ENCODE peak calls at places on chromosomes 6 and 20, in four cellular contexts. X is HepG2, I is GM12878, C is K562. M is an unnamed sample.

GRCh38 chr6:31663961-31664789 is 622 bp downstream of the GPANK1 start:
- DNase-seq in X (no peak), I (no peak), C (peak), M (no peak)

GRCh38 chr20:62860924-62861691 is 514 bp downstream of the TCFL5 start:
- DNase-seq in C (peak), X (no peak), I (no peak), M (peak)

GRCh38 chr6:43271103-43271815 is 26.8 kb upstream of the SLC22A7 start:
- DNase-seq in C (no peak), X (no peak), I (peak), M (no peak)

GRCh38 chr6:16474834-16475781 is 236.7 kb downstream of the GMPR start:
- DNase-seq in I (no peak), X (no peak), C (no peak), M (no peak)

GRCh38 chr6:81929828-81930227 is 177.3 kb upstream of the TENT5A start:
- DNase-seq in I (no peak), C (no peak), X (no peak), M (no peak)

GRCh38 chr20:45969712-45970634 is 2.0 kb downstream of the ZNF335 start:
- DNase-seq in X (peak), C (peak), I (no peak), M (peak)

GRCh38 chr20:20367681-20368413 is at the start of gene INSM1:
- DNase-seq in I (no peak), C (no peak), X (no peak), M (peak)

GRCh38 chr20:19368351-19368750 is 155.9 kb downstream of the SLC24A3 start:
- DNase-seq in X (no peak), I (no peak), C (no peak), M (no peak)

GRCh38 chr6:53567701-53568100 is 22.8 kb upstream of the GCLC start:
- DNase-seq in X (no peak), C (no peak), I (no peak), M (no peak)

GRCh38 chr6:165231581-165232276 is 77.7 kb downstream of the C6orf118 start:
- DNase-seq in I (no peak), X (no peak), C (no peak), M (peak)

GRCh38 chr6:36590237-36590636 is 3.9 kb upstream of the SRSF3 start:
- DNase-seq in X (peak), C (no peak), I (no peak), M (no peak)

GRCh38 chr6:1081566-1081965 is 230.3 kb upstream of the FOXQ1 start:
- DNase-seq in C (no peak), I (no peak), X (no peak), M (no peak)

GRCh38 chr6:126701799-126702198 is 361.9 kb downstream of the CENPW start:
- DNase-seq in I (no peak), X (no peak), C (no peak), M (no peak)

GRCh38 chr6:52512199-52512598 is 64.7 kb downstream of the TRAM2 start:
- DNase-seq in C (peak), I (no peak), X (no peak), M (no peak)

GRCh38 chr20:59217162-59217561 is 53.5 kb downstream of the ZNF831 start:
- DNase-seq in I (no peak), C (no peak), X (no peak), M (no peak)

GRCh38 chr6:162055365-162055764 is 672.2 kb downstream of the PRKN start:
- DNase-seq in X (no peak), C (no peak), I (no peak), M (no peak)

GRCh38 chr20:20327756-20328155 is 40.1 kb upstream of the INSM1 start:
- DNase-seq in I (no peak), C (no peak), X (no peak), M (no peak)

GRCh38 chr20:2524435-2525272 is 11.7 kb upstream of the TMC2 start:
- DNase-seq in X (peak), C (peak), I (peak), M (peak)

GRCh38 chr20:51768759-51769517 is 748 bp upstream of the ATP9A start:
- DNase-seq in X (no peak), C (no peak), I (no peak), M (no peak)

GRCh38 chr6:82040405-82041221 is 206.9 kb downstream of the IBTK start:
- DNase-seq in X (peak), I (peak), C (peak), M (peak)

GRCh38 chr6:142569676-142570075 is 267.9 kb downstream of the ADGRG6 start:
- DNase-seq in X (peak), I (no peak), C (no peak), M (no peak)

GRCh38 chr6:12393100-12393499 is 102.9 kb downstream of the EDN1 start:
- DNase-seq in I (no peak), C (no peak), X (no peak), M (no peak)

GRCh38 chr6:56552212-56553130 is 90.2 kb downstream of the DST start:
- DNase-seq in C (no peak), I (no peak), X (no peak), M (no peak)

GRCh38 chr6:142074516-142074915 is 58.2 kb upstream of the GJE1 start:
- DNase-seq in I (no peak), X (no peak), C (no peak), M (no peak)

GRCh38 chr6:139124887-139125672 is 9.8 kb upstream of the HECA start:
- DNase-seq in C (peak), I (peak), X (peak), M (peak)

GRCh38 chr6:38587766-38588362 is 51.9 kb downstream of the BTBD9 start:
- DNase-seq in C (no peak), I (no peak), X (no peak), M (no peak)
- TF ChIP-seq TARDBP in C (no peak), I (no peak), X (no peak), M (no peak)

DNA sequence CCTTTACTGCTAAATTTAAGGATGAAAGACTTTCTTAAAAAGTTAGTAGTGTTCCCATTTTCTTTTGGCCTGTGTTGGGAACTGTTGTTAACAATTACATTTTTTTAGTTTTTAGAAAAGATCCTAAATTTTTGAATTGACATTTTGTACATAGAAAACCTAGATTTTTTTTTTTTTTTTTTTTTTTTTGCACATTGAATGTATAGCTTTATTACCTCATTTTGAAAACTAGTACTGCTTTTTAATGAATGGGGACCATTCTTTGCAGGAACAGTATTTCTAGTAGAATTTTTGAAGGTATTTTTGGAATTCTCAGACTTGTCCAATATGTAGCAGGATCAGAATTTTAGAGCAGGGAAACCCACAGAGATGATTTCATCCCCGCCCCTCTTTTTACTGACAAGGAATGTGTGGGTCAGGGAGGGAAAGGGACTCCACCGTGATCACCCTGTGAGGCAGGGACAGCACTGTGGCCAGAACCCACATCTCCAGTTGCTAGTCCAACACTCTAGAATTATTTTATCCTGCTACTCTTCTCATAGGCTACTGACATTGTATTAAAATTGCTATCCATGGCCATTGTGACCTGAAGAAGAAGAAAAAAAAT is 154.4 kb upstream of the SUPT3H start:
- DNase-seq in C (no peak), I (no peak), X (no peak), M (no peak)
- TF ChIP-seq TARDBP in C (no peak), I (no peak), X (no peak), M (no peak)

GRCh38 chr20:57400821-57401564 is 9.8 kb downstream of the RBM38 start:
- DNase-seq in I (no peak), X (no peak), C (no peak), M (no peak)
- TF ChIP-seq TARDBP in I (no peak), X (no peak), C (no peak), M (no peak)

DNA sequence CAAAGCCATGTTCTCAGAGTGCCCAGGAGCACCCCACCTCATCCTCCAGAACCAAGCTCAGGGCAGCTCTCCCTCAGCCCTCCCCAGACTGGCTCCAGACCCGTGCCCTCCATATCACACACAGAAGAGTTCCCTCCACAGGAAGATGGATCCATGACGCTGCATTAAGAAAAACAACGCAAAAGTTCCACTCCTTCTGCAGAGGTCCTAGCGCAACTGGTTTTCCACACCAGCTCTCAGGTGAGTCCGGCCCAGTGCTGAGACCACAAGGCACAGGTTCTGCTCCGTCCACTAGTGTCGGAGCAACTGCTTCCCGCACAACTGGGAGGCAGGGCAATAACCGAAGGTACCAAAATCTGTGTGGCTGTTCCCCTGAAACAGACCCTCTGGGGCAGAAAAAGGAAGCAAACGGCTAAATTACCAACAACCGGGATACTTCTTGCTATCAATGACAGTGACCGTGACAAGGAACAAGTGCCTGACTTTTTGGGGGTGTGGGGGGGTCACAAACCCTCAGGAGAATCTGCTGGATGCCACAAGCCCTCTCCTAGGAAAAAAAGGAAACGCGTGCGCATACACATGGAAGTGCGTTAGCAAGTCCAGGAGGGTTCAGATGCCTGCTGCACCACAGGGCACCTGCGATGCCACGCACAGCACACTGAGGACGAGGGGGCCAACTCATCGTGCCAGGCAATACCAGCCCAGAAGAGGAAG is 49.2 kb downstream of the MYH7B start:
- DNase-seq in C (no peak), X (no peak), I (no peak), M (no peak)
- TF ChIP-seq TARDBP in C (no peak), X (no peak), I (no peak), M (no peak)

M was measured in HEK293T.